ENCODE peak calls at places on chromosomes 12 and 14, in five cellular contexts. B, T, W, D and E are unnamed samples.
A peak's percentile ranks its signal among the peaks of the same experiment; 100 is the strongest.

GRCh38 chr14:78530078-78530477 is 359.9 kb downstream of the NRXN3 start:
- DNase-seq in T (no peak), B (peak; percentile 49), W (no peak), D (no peak), E (no peak)

GRCh38 chr12:90790747-90791146 is 164.2 kb downstream of the CCER1 start:
- DNase-seq in B (no peak), W (no peak), D (no peak), T (no peak), E (no peak)

GRCh38 chr12:31589582-31589895 is 1.4 kb downstream of the DENND5B start:
- DNase-seq in T (no peak), D (no peak), W (no peak), B (no peak), E (no peak)

GRCh38 chr12:94676011-94676709 is 25.8 kb upstream of the TMCC3 start:
- DNase-seq in T (no peak), D (no peak), W (no peak), B (no peak), E (no peak)

GRCh38 chr12:85894653-85895052 is 20.6 kb downstream of the NTS start:
- DNase-seq in W (no peak), D (no peak), T (no peak), B (no peak), E (no peak)

GRCh38 chr14:100439781-100440180 is 116.6 kb downstream of the SLC25A47 start:
- DNase-seq in B (peak; percentile 14), W (no peak), D (no peak), T (no peak), E (no peak)

GRCh38 chr12:110316861-110317260 is 35.8 kb downstream of the ATP2A2 start:
- DNase-seq in D (peak; percentile 35), T (peak; percentile 91), W (no peak), B (no peak), E (peak; percentile 89)

GRCh38 chr14:85195872-85196477 is 334.0 kb upstream of the FLRT2 start:
- DNase-seq in D (peak; percentile 0), W (no peak), B (peak; percentile 8), T (peak; percentile 11), E (no peak)

GRCh38 chr12:130063866-130064265 is 98.4 kb upstream of the FZD10 start:
- DNase-seq in B (no peak), T (no peak), W (no peak), D (no peak), E (no peak)

GRCh38 chr12:81295286-81295685 is 217.4 kb downstream of the ACSS3 start:
- DNase-seq in W (no peak), D (no peak), T (no peak), B (no peak), E (no peak)

GRCh38 chr14:26841920-26842741 is 244.3 kb upstream of the NOVA1 start:
- DNase-seq in W (no peak), D (no peak), T (peak; percentile 60), B (peak; percentile 86), E (peak; percentile 39)

GRCh38 chr14:53295985-53296582 is 143.0 kb upstream of the DDHD1 start:
- DNase-seq in D (no peak), B (peak; percentile 25), T (peak; percentile 45), W (no peak), E (peak; percentile 9)

GRCh38 chr12:81644503-81644902 is 114.6 kb downstream of the PPFIA2 start:
- DNase-seq in T (peak; percentile 36), W (no peak), B (peak; percentile 68), D (peak; percentile 14), E (peak; percentile 10)

GRCh38 chr12:56900583-56900982 is 33.6 kb downstream of the SDR9C7 start:
- DNase-seq in B (no peak), W (no peak), T (peak; percentile 19), D (no peak), E (peak; percentile 84)

GRCh38 chr14:38120109-38120508 is 87.6 kb upstream of the SSTR1 start:
- DNase-seq in B (no peak), T (no peak), D (no peak), W (no peak), E (no peak)

GRCh38 chr12:66447643-66448042 is 145.3 kb downstream of the HELB start:
- DNase-seq in B (no peak), W (no peak), D (no peak), T (no peak), E (no peak)

GRCh38 chr14:52883658-52884057 is 67.2 kb downstream of the FERMT2 start:
- DNase-seq in T (no peak), W (no peak), D (no peak), B (no peak), E (no peak)